ENCODE peak calls at places on chromosomes 6 and 20, in ten cellular contexts. One of them, this sample, is unnamed.
A peak's percentile ranks its signal among the peaks of the same experiment; 100 is the strongest.

GRCh38 chr6:33075568-33076405 is at the start of gene HLA-DPB1:
- DNase-seq in left ventricle myocardium inferior: no peak
- DNase-seq in CD8-positive, alpha-beta T cell: peak; percentile 22
- DNase-seq in naive thymus-derived CD4-positive, alpha-beta T cell: no peak
- DNase-seq in SJSA1: peak; percentile 18
- DNase-seq in stomach: no peak
- DNase-seq in Caki2: peak; percentile 45
- DNase-seq in SK-MEL-5: peak; percentile 87
- DNase-seq in neural progenitor cell: peak; percentile 40
- DNase-seq in activated CD4-positive, alpha-beta T cell treated with anti-CD3 and anti-CD28 coated beads, Interleukin-2, amount 10 ng/mL, durations not matched to agents 7 days and 5 days: peak; percentile 57
- DNase-seq in this sample: peak; percentile 49

GRCh38 chr20:58557713-58558335 is 42.6 kb upstream of the APCDD1L start:
- DNase-seq in neural progenitor cell: no peak
- DNase-seq in SK-MEL-5: no peak
- DNase-seq in Caki2: peak; percentile 13
- DNase-seq in naive thymus-derived CD4-positive, alpha-beta T cell: no peak
- DNase-seq in SJSA1: no peak
- DNase-seq in left ventricle myocardium inferior: no peak
- DNase-seq in CD8-positive, alpha-beta T cell: no peak
- DNase-seq in activated CD4-positive, alpha-beta T cell treated with anti-CD3 and anti-CD28 coated beads, Interleukin-2, amount 10 ng/mL, durations not matched to agents 7 days and 5 days: no peak
- DNase-seq in stomach: no peak
- DNase-seq in this sample: no peak

GRCh38 chr20:12535316-12535715 is 473.5 kb upstream of the SPTLC3 start:
- DNase-seq in activated CD4-positive, alpha-beta T cell treated with anti-CD3 and anti-CD28 coated beads, Interleukin-2, amount 10 ng/mL, durations not matched to agents 7 days and 5 days: no peak
- DNase-seq in CD8-positive, alpha-beta T cell: no peak
- DNase-seq in left ventricle myocardium inferior: no peak
- DNase-seq in SK-MEL-5: no peak
- DNase-seq in stomach: no peak
- DNase-seq in Caki2: no peak
- DNase-seq in SJSA1: no peak
- DNase-seq in neural progenitor cell: no peak
- DNase-seq in naive thymus-derived CD4-positive, alpha-beta T cell: no peak
- DNase-seq in this sample: no peak

GRCh38 chr6:124961784-124962611 is at the start of gene RNF217:
- DNase-seq in neural progenitor cell: peak; percentile 74
- DNase-seq in stomach: peak; percentile 55
- DNase-seq in Caki2: peak; percentile 82
- DNase-seq in left ventricle myocardium inferior: peak; percentile 73
- DNase-seq in activated CD4-positive, alpha-beta T cell treated with anti-CD3 and anti-CD28 coated beads, Interleukin-2, amount 10 ng/mL, durations not matched to agents 7 days and 5 days: peak; percentile 17
- DNase-seq in SJSA1: peak; percentile 66
- DNase-seq in CD8-positive, alpha-beta T cell: no peak
- DNase-seq in SK-MEL-5: peak; percentile 39
- DNase-seq in naive thymus-derived CD4-positive, alpha-beta T cell: peak; percentile 16
- DNase-seq in this sample: no peak

GRCh38 chr6:122869437-122870024 is 80.5 kb downstream of the SMPDL3A start:
- DNase-seq in neural progenitor cell: peak; percentile 69
- DNase-seq in stomach: peak; percentile 39
- DNase-seq in SJSA1: no peak
- DNase-seq in CD8-positive, alpha-beta T cell: no peak
- DNase-seq in Caki2: peak; percentile 31
- DNase-seq in SK-MEL-5: peak; percentile 70
- DNase-seq in activated CD4-positive, alpha-beta T cell treated with anti-CD3 and anti-CD28 coated beads, Interleukin-2, amount 10 ng/mL, durations not matched to agents 7 days and 5 days: no peak
- DNase-seq in naive thymus-derived CD4-positive, alpha-beta T cell: no peak
- DNase-seq in left ventricle myocardium inferior: no peak
- DNase-seq in this sample: peak; percentile 48

GRCh38 chr6:465531-466348 is 74.2 kb downstream of the IRF4 start:
- DNase-seq in stomach: no peak
- DNase-seq in neural progenitor cell: no peak
- DNase-seq in Caki2: no peak
- DNase-seq in naive thymus-derived CD4-positive, alpha-beta T cell: no peak
- DNase-seq in SK-MEL-5: no peak
- DNase-seq in left ventricle myocardium inferior: no peak
- DNase-seq in activated CD4-positive, alpha-beta T cell treated with anti-CD3 and anti-CD28 coated beads, Interleukin-2, amount 10 ng/mL, durations not matched to agents 7 days and 5 days: no peak
- DNase-seq in SJSA1: peak; percentile 61
- DNase-seq in CD8-positive, alpha-beta T cell: no peak
- DNase-seq in this sample: no peak

GRCh38 chr6:48086187-48086586 is 24.8 kb downstream of the PTCHD4 start:
- DNase-seq in SJSA1: no peak
- DNase-seq in CD8-positive, alpha-beta T cell: no peak
- DNase-seq in Caki2: no peak
- DNase-seq in neural progenitor cell: no peak
- DNase-seq in activated CD4-positive, alpha-beta T cell treated with anti-CD3 and anti-CD28 coated beads, Interleukin-2, amount 10 ng/mL, durations not matched to agents 7 days and 5 days: no peak
- DNase-seq in left ventricle myocardium inferior: no peak
- DNase-seq in stomach: no peak
- DNase-seq in SK-MEL-5: no peak
- DNase-seq in naive thymus-derived CD4-positive, alpha-beta T cell: no peak
- DNase-seq in this sample: no peak

GRCh38 chr6:24689964-24690363 is 23.1 kb downstream of the ACOT13 start:
- DNase-seq in Caki2: no peak
- DNase-seq in CD8-positive, alpha-beta T cell: no peak
- DNase-seq in stomach: no peak
- DNase-seq in left ventricle myocardium inferior: no peak
- DNase-seq in neural progenitor cell: no peak
- DNase-seq in activated CD4-positive, alpha-beta T cell treated with anti-CD3 and anti-CD28 coated beads, Interleukin-2, amount 10 ng/mL, durations not matched to agents 7 days and 5 days: no peak
- DNase-seq in naive thymus-derived CD4-positive, alpha-beta T cell: no peak
- DNase-seq in SJSA1: no peak
- DNase-seq in SK-MEL-5: no peak
- DNase-seq in this sample: no peak

GRCh38 chr6:17865798-17866725 is 121.4 kb downstream of the KIF13A start:
- DNase-seq in activated CD4-positive, alpha-beta T cell treated with anti-CD3 and anti-CD28 coated beads, Interleukin-2, amount 10 ng/mL, durations not matched to agents 7 days and 5 days: no peak
- DNase-seq in neural progenitor cell: no peak
- DNase-seq in SK-MEL-5: peak; percentile 91
- DNase-seq in Caki2: peak; percentile 99
- DNase-seq in SJSA1: peak; percentile 86
- DNase-seq in stomach: peak; percentile 39
- DNase-seq in naive thymus-derived CD4-positive, alpha-beta T cell: no peak
- DNase-seq in CD8-positive, alpha-beta T cell: no peak
- DNase-seq in left ventricle myocardium inferior: peak; percentile 58
- DNase-seq in this sample: no peak

GRCh38 chr6:10901751-10902150 is 14.9 kb downstream of the SYCP2L start:
- DNase-seq in activated CD4-positive, alpha-beta T cell treated with anti-CD3 and anti-CD28 coated beads, Interleukin-2, amount 10 ng/mL, durations not matched to agents 7 days and 5 days: peak; percentile 7
- DNase-seq in SJSA1: no peak
- DNase-seq in Caki2: no peak
- DNase-seq in stomach: no peak
- DNase-seq in CD8-positive, alpha-beta T cell: no peak
- DNase-seq in left ventricle myocardium inferior: no peak
- DNase-seq in neural progenitor cell: no peak
- DNase-seq in SK-MEL-5: no peak
- DNase-seq in naive thymus-derived CD4-positive, alpha-beta T cell: no peak
- DNase-seq in this sample: peak; percentile 39

GRCh38 chr20:5863040-5863811 is 87.1 kb downstream of the TRMT6 start:
- DNase-seq in CD8-positive, alpha-beta T cell: no peak
- DNase-seq in neural progenitor cell: no peak
- DNase-seq in SJSA1: peak; percentile 27
- DNase-seq in naive thymus-derived CD4-positive, alpha-beta T cell: no peak
- DNase-seq in stomach: no peak
- DNase-seq in SK-MEL-5: no peak
- DNase-seq in left ventricle myocardium inferior: peak; percentile 15
- DNase-seq in activated CD4-positive, alpha-beta T cell treated with anti-CD3 and anti-CD28 coated beads, Interleukin-2, amount 10 ng/mL, durations not matched to agents 7 days and 5 days: no peak
- DNase-seq in Caki2: no peak
- DNase-seq in this sample: no peak

GRCh38 chr6:25640871-25641270 is 11.1 kb upstream of the SCGN start:
- DNase-seq in SJSA1: no peak
- DNase-seq in naive thymus-derived CD4-positive, alpha-beta T cell: no peak
- DNase-seq in CD8-positive, alpha-beta T cell: no peak
- DNase-seq in Caki2: no peak
- DNase-seq in neural progenitor cell: no peak
- DNase-seq in SK-MEL-5: no peak
- DNase-seq in activated CD4-positive, alpha-beta T cell treated with anti-CD3 and anti-CD28 coated beads, Interleukin-2, amount 10 ng/mL, durations not matched to agents 7 days and 5 days: no peak
- DNase-seq in stomach: no peak
- DNase-seq in left ventricle myocardium inferior: no peak
- DNase-seq in this sample: no peak

GRCh38 chr20:44959082-44959895 is 908 bp downstream of the TOMM34 start:
- DNase-seq in SK-MEL-5: peak; percentile 41
- DNase-seq in Caki2: peak; percentile 41
- DNase-seq in stomach: no peak
- DNase-seq in naive thymus-derived CD4-positive, alpha-beta T cell: no peak
- DNase-seq in SJSA1: peak; percentile 49
- DNase-seq in neural progenitor cell: peak; percentile 67
- DNase-seq in activated CD4-positive, alpha-beta T cell treated with anti-CD3 and anti-CD28 coated beads, Interleukin-2, amount 10 ng/mL, durations not matched to agents 7 days and 5 days: peak; percentile 50
- DNase-seq in CD8-positive, alpha-beta T cell: peak; percentile 26
- DNase-seq in left ventricle myocardium inferior: no peak
- DNase-seq in this sample: no peak

GRCh38 chr6:170459451-170459850 is 93.7 kb downstream of the PSMB1 start:
- DNase-seq in Caki2: no peak
- DNase-seq in SJSA1: peak; percentile 70
- DNase-seq in neural progenitor cell: no peak
- DNase-seq in activated CD4-positive, alpha-beta T cell treated with anti-CD3 and anti-CD28 coated beads, Interleukin-2, amount 10 ng/mL, durations not matched to agents 7 days and 5 days: peak; percentile 11
- DNase-seq in CD8-positive, alpha-beta T cell: no peak
- DNase-seq in stomach: peak; percentile 43
- DNase-seq in left ventricle myocardium inferior: no peak
- DNase-seq in naive thymus-derived CD4-positive, alpha-beta T cell: no peak
- DNase-seq in SK-MEL-5: no peak
- DNase-seq in this sample: no peak

GRCh38 chr6:158448856-158449255 is 111.0 kb upstream of the TMEM181 start:
- DNase-seq in Caki2: no peak
- DNase-seq in stomach: no peak
- DNase-seq in neural progenitor cell: no peak
- DNase-seq in CD8-positive, alpha-beta T cell: no peak
- DNase-seq in SJSA1: no peak
- DNase-seq in naive thymus-derived CD4-positive, alpha-beta T cell: no peak
- DNase-seq in SK-MEL-5: no peak
- DNase-seq in activated CD4-positive, alpha-beta T cell treated with anti-CD3 and anti-CD28 coated beads, Interleukin-2, amount 10 ng/mL, durations not matched to agents 7 days and 5 days: no peak
- DNase-seq in left ventricle myocardium inferior: no peak
- DNase-seq in this sample: no peak

GRCh38 chr6:157272372-157272771 is 50.9 kb downstream of the TMEM242 start:
- DNase-seq in left ventricle myocardium inferior: no peak
- DNase-seq in stomach: no peak
- DNase-seq in naive thymus-derived CD4-positive, alpha-beta T cell: no peak
- DNase-seq in Caki2: no peak
- DNase-seq in CD8-positive, alpha-beta T cell: no peak
- DNase-seq in neural progenitor cell: no peak
- DNase-seq in SK-MEL-5: no peak
- DNase-seq in SJSA1: no peak
- DNase-seq in activated CD4-positive, alpha-beta T cell treated with anti-CD3 and anti-CD28 coated beads, Interleukin-2, amount 10 ng/mL, durations not matched to agents 7 days and 5 days: no peak
- DNase-seq in this sample: no peak

GRCh38 chr20:45100563-45101245 is at the start of gene KCNS1:
- DNase-seq in stomach: no peak
- DNase-seq in activated CD4-positive, alpha-beta T cell treated with anti-CD3 and anti-CD28 coated beads, Interleukin-2, amount 10 ng/mL, durations not matched to agents 7 days and 5 days: no peak
- DNase-seq in neural progenitor cell: peak; percentile 72
- DNase-seq in SJSA1: no peak
- DNase-seq in naive thymus-derived CD4-positive, alpha-beta T cell: no peak
- DNase-seq in SK-MEL-5: no peak
- DNase-seq in left ventricle myocardium inferior: no peak
- DNase-seq in CD8-positive, alpha-beta T cell: no peak
- DNase-seq in Caki2: no peak
- DNase-seq in this sample: no peak

GRCh38 chr20:33796907-33797544 is 14.1 kb upstream of the CHMP4B start:
- DNase-seq in Caki2: no peak
- DNase-seq in SJSA1: no peak
- DNase-seq in naive thymus-derived CD4-positive, alpha-beta T cell: no peak
- DNase-seq in activated CD4-positive, alpha-beta T cell treated with anti-CD3 and anti-CD28 coated beads, Interleukin-2, amount 10 ng/mL, durations not matched to agents 7 days and 5 days: no peak
- DNase-seq in SK-MEL-5: no peak
- DNase-seq in left ventricle myocardium inferior: no peak
- DNase-seq in stomach: no peak
- DNase-seq in neural progenitor cell: no peak
- DNase-seq in CD8-positive, alpha-beta T cell: no peak
- DNase-seq in this sample: no peak

GRCh38 chr6:9520417-9521151 is 894.3 kb downstream of the TFAP2A start:
- DNase-seq in stomach: no peak
- DNase-seq in naive thymus-derived CD4-positive, alpha-beta T cell: no peak
- DNase-seq in neural progenitor cell: no peak
- DNase-seq in SJSA1: peak; percentile 95
- DNase-seq in left ventricle myocardium inferior: no peak
- DNase-seq in SK-MEL-5: no peak
- DNase-seq in Caki2: peak; percentile 90
- DNase-seq in CD8-positive, alpha-beta T cell: no peak
- DNase-seq in activated CD4-positive, alpha-beta T cell treated with anti-CD3 and anti-CD28 coated beads, Interleukin-2, amount 10 ng/mL, durations not matched to agents 7 days and 5 days: no peak
- DNase-seq in this sample: no peak

GRCh38 chr6:50846860-50847171 is 28.1 kb downstream of the TFAP2B start:
- DNase-seq in activated CD4-positive, alpha-beta T cell treated with anti-CD3 and anti-CD28 coated beads, Interleukin-2, amount 10 ng/mL, durations not matched to agents 7 days and 5 days: no peak
- DNase-seq in neural progenitor cell: no peak
- DNase-seq in SJSA1: no peak
- DNase-seq in stomach: no peak
- DNase-seq in SK-MEL-5: no peak
- DNase-seq in left ventricle myocardium inferior: no peak
- DNase-seq in naive thymus-derived CD4-positive, alpha-beta T cell: no peak
- DNase-seq in Caki2: no peak
- DNase-seq in CD8-positive, alpha-beta T cell: no peak
- DNase-seq in this sample: no peak

GRCh38 chr20:48951041-48951440 is 29.5 kb downstream of the ARFGEF2 start:
- DNase-seq in naive thymus-derived CD4-positive, alpha-beta T cell: no peak
- DNase-seq in CD8-positive, alpha-beta T cell: no peak
- DNase-seq in left ventricle myocardium inferior: no peak
- DNase-seq in neural progenitor cell: no peak
- DNase-seq in SK-MEL-5: no peak
- DNase-seq in activated CD4-positive, alpha-beta T cell treated with anti-CD3 and anti-CD28 coated beads, Interleukin-2, amount 10 ng/mL, durations not matched to agents 7 days and 5 days: no peak
- DNase-seq in stomach: no peak
- DNase-seq in Caki2: no peak
- DNase-seq in SJSA1: no peak
- DNase-seq in this sample: no peak

GRCh38 chr6:134240664-134241431 is 77.1 kb downstream of the SGK1 start:
- DNase-seq in naive thymus-derived CD4-positive, alpha-beta T cell: peak; percentile 55
- DNase-seq in left ventricle myocardium inferior: peak; percentile 61
- DNase-seq in SJSA1: no peak
- DNase-seq in activated CD4-positive, alpha-beta T cell treated with anti-CD3 and anti-CD28 coated beads, Interleukin-2, amount 10 ng/mL, durations not matched to agents 7 days and 5 days: peak; percentile 85
- DNase-seq in SK-MEL-5: no peak
- DNase-seq in CD8-positive, alpha-beta T cell: peak; percentile 78
- DNase-seq in stomach: peak; percentile 52
- DNase-seq in neural progenitor cell: no peak
- DNase-seq in Caki2: no peak
- DNase-seq in this sample: peak; percentile 92

GRCh38 chr6:162442675-162443074 is 284.9 kb downstream of the PRKN start:
- DNase-seq in CD8-positive, alpha-beta T cell: no peak
- DNase-seq in Caki2: no peak
- DNase-seq in SK-MEL-5: peak; percentile 56
- DNase-seq in left ventricle myocardium inferior: no peak
- DNase-seq in activated CD4-positive, alpha-beta T cell treated with anti-CD3 and anti-CD28 coated beads, Interleukin-2, amount 10 ng/mL, durations not matched to agents 7 days and 5 days: no peak
- DNase-seq in SJSA1: no peak
- DNase-seq in neural progenitor cell: peak; percentile 80
- DNase-seq in stomach: no peak
- DNase-seq in naive thymus-derived CD4-positive, alpha-beta T cell: no peak
- DNase-seq in this sample: peak; percentile 1

This sample was measured in Jurkat, Clone E6-1.